ENCODE peak calls at places on chromosomes 11 and 22, in four cellular contexts. P is dorsolateral prefrontal cortex, X is OCI-LY7, M is right atrium auricular region. N is an unnamed sample.

GRCh38 chr11:1167751-1168231 is 10.0 kb downstream of the MUC5AC start:
- DNase-seq in P (no peak), M (no peak), X (no peak), N (no peak)

GRCh38 chr11:116505466-116506247 is 267.1 kb downstream of the BUD13 start:
- DNase-seq in M (no peak), P (no peak), X (no peak), N (no peak)

GRCh38 chr22:36064358-36064757 is 35.7 kb upstream of the RBFOX2 start:
- DNase-seq in P (no peak), M (no peak), X (no peak), N (no peak)

GRCh38 chr11:69364901-69365300 is 70.9 kb downstream of the MYEOV start:
- DNase-seq in X (no peak), P (no peak), M (no peak), N (peak)

GRCh38 chr11:120173771-120174170 is 35.9 kb upstream of the TRIM29 start:
- DNase-seq in P (no peak), M (peak), X (no peak), N (no peak)

GRCh38 chr11:104968856-104969776 is 742 bp upstream of the CASP4 start:
- DNase-seq in X (no peak), P (no peak), M (peak), N (peak)

GRCh38 chr22:24938741-24939341 is 7.7 kb downstream of the LHFPL7 start:
- DNase-seq in M (no peak), P (no peak), X (peak), N (peak)

GRCh38 chr11:47412152-47412746 is 3.9 kb downstream of the SLC39A13 start:
- DNase-seq in M (no peak), P (no peak), X (peak), N (peak)

GRCh38 chr11:5364214-5364613 is 12.9 kb downstream of the OR51B6 start:
- DNase-seq in M (no peak), P (no peak), X (no peak), N (peak)

GRCh38 chr11:129960216-129961214 is 42.1 kb downstream of the PRDM10 start:
- DNase-seq in X (peak), M (no peak), P (no peak), N (peak)

GRCh38 chr11:73889019-73889418 is 12.2 kb downstream of the PAAF1 start:
- DNase-seq in P (no peak), M (no peak), X (no peak), N (peak)

GRCh38 chr22:39543095-39543494 is 10.5 kb upstream of the RPS19BP1 start:
- DNase-seq in M (no peak), X (peak), P (no peak), N (peak)

GRCh38 chr11:93783767-93784151 is 323 bp upstream of the MED17 start:
- DNase-seq in M (no peak), P (no peak), X (no peak), N (no peak)

GRCh38 chr22:36339171-36340065 is 48.3 kb downstream of the MYH9 start:
- DNase-seq in X (no peak), P (no peak), M (no peak), N (peak)

GRCh38 chr22:18984564-18984963 is 48.5 kb upstream of the PRODH start:
- DNase-seq in P (peak), X (no peak), M (no peak), N (no peak)

GRCh38 chr22:18985761-18986160 is 49.7 kb upstream of the PRODH start:
- DNase-seq in M (no peak), P (peak), X (no peak), N (no peak)

GRCh38 chr22:18988958-18989357 is 52.9 kb upstream of the PRODH start:
- DNase-seq in M (no peak), P (no peak), X (no peak), N (no peak)

GRCh38 chr22:18990355-18991137 is 54.5 kb upstream of the PRODH start:
- DNase-seq in P (no peak), M (no peak), X (no peak), N (no peak)

GRCh38 chr22:18987765-18988164 is 51.7 kb upstream of the PRODH start:
- DNase-seq in P (no peak), X (no peak), M (no peak), N (no peak)
- TF ChIP-seq CTCF in P (no peak), X (no peak), M (no peak), N (peak)

GRCh38 chr11:61702701-61703312 is 22.6 kb downstream of the DAGLA start:
- DNase-seq in P (no peak), X (no peak), M (no peak), N (no peak)

GRCh38 chr11:61699737-61700160 is 19.6 kb downstream of the DAGLA start:
- DNase-seq in M (no peak), P (no peak), X (no peak), N (no peak)

GRCh38 chr11:61700221-61700620 is 20.0 kb downstream of the DAGLA start:
- DNase-seq in M (no peak), X (no peak), P (no peak), N (peak)

GRCh38 chr11:61700720-61701119 is 20.5 kb downstream of the DAGLA start:
- DNase-seq in P (no peak), X (no peak), M (no peak), N (no peak)

GRCh38 chr11:61701298-61701993 is 21.3 kb downstream of the DAGLA start:
- DNase-seq in X (peak), M (no peak), P (no peak), N (no peak)
- TF ChIP-seq CTCF in X (peak), M (no peak), P (no peak), N (peak)

GRCh38 chr11:60528465-60528864 is 13.3 kb downstream of the MS4A13 start:
- DNase-seq in X (no peak), M (no peak), P (no peak), N (no peak)
- TF ChIP-seq CTCF in X (no peak), M (no peak), P (no peak), N (no peak)

GRCh38 chr11:131372243-131372930 is 2.0 kb downstream of the NTM start:
- DNase-seq in X (no peak), P (no peak), M (no peak), N (no peak)

GRCh38 chr11:131373326-131373725 is 2.9 kb downstream of the NTM start:
- DNase-seq in M (no peak), P (no peak), X (no peak), N (no peak)

GRCh38 chr11:131371791-131372104 is 1.3 kb downstream of the NTM start:
- DNase-seq in M (no peak), X (no peak), P (no peak), N (no peak)

GRCh38 chr11:131370090-131370751 is at the start of gene NTM:
- DNase-seq in P (peak), X (no peak), M (peak), N (peak)

DNA sequence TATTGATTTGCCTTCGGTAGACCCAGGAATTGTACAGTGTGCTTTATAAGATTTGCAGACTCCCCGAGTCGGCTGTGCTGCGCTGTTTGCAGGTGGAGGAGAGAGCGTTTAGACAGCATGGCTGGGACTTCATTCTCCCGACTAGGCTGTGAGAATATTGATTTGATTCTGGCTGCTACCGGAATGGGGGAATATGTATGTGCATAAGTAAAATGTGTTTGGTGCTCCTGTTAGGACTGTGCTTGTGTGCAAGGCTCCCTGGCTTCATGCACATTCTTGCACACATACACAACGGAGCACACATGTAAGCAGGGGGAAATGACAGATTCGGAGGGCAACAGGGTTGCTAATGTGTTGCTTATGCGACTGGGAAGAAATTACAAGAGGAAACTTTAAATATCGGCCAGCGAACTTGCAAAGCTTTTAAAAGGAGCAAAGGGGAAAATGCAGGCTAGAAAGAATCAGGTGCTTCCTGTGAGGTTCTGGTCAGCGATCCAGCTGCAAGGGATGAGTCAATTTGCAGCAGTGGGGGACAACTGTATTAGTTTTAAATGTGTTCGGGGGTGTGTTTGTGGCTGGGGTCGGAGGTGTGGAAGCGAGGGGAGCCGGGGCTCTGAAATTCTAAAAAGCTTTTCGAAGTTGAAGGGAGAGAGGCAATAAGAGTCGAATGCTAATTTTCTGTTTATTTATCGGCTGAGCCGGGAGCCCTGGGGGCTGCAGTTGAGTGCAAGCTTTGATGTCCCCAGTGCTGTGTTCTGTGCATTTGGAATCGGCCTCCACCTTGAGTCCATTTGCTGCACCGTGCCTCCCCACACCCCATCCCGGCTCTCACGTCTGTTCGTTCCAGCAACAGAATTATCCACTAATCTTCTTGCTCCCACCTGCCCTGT is 731 bp downstream of the NTM start:
- DNase-seq in X (no peak), M (no peak), P (no peak), N (no peak)
- TF ChIP-seq CTCF in X (no peak), M (no peak), P (no peak), N (no peak)

N was measured in cardiac fibroblast.